ENCODE peak calls at places on chromosomes 5 and 9, in seven cellular contexts. K is CD4-positive, alpha-beta T cell; Y is stomach; N is neural progenitor cell; J is GM23248; C is heart right ventricle; O is A549. Z is an unnamed sample.

GRCh38 chr5:104299998-104300706 is 737.6 kb upstream of the NUDT12 start:
- DNase-seq in C (no peak), K (no peak), Y (no peak), N (no peak), O (no peak), J (no peak), Z (no peak)

GRCh38 chr5:173328896-173329369 is 719 bp upstream of the STC2 start:
- DNase-seq in C (no peak), J (peak), K (no peak), Y (no peak), N (peak), O (peak), Z (no peak)

GRCh38 chr9:14962193-14962899 is 52.1 kb upstream of the FREM1 start:
- DNase-seq in Y (no peak), J (peak), K (no peak), C (no peak), O (no peak), N (no peak), Z (no peak)

GRCh38 chr5:179267071-179267670 is 78.1 kb downstream of the ADAMTS2 start:
- DNase-seq in C (no peak), O (no peak), J (peak), Y (peak), N (peak), K (no peak), Z (no peak)

GRCh38 chr5:35745193-35745592 is 111.5 kb upstream of the IL7R start:
- DNase-seq in J (no peak), N (no peak), K (no peak), Y (no peak), C (no peak), O (no peak), Z (no peak)

GRCh38 chr5:90542827-90543519 is 13.6 kb upstream of the LYSMD3 start:
- DNase-seq in N (no peak), C (no peak), Y (no peak), J (no peak), O (no peak), K (no peak), Z (no peak)

GRCh38 chr5:126002222-126002897 is 420.8 kb upstream of the GRAMD2B start:
- DNase-seq in J (peak), Y (peak), O (no peak), N (no peak), K (no peak), C (peak), Z (no peak)

GRCh38 chr9:123568691-123569342 is 212.8 kb downstream of the CRB2 start:
- DNase-seq in J (peak), K (no peak), Y (peak), O (no peak), C (no peak), N (no peak), Z (no peak)

GRCh38 chr9:14906000-14906399 is 4.2 kb downstream of the FREM1 start:
- DNase-seq in N (no peak), J (no peak), K (no peak), O (no peak), C (no peak), Y (no peak), Z (no peak)

GRCh38 chr9:100492952-100493351 is 20.0 kb downstream of the TMEFF1 start:
- DNase-seq in J (peak), K (no peak), Y (no peak), C (no peak), O (peak), N (no peak), Z (no peak)

GRCh38 chr9:96450613-96451544 is 910 bp downstream of the HABP4 start:
- DNase-seq in C (peak), J (peak), K (peak), O (peak), N (peak), Y (peak), Z (no peak)

GRCh38 chr9:116369706-116370105 is 216.1 kb downstream of the PAPPA start:
- DNase-seq in K (no peak), C (no peak), Y (no peak), N (no peak), J (no peak), O (no peak), Z (no peak)

GRCh38 chr9:88011005-88011766 is 36.9 kb upstream of the CDK20 start:
- DNase-seq in Y (no peak), N (peak), J (peak), C (no peak), O (peak), K (no peak), Z (no peak)

GRCh38 chr5:81244451-81244850 is 11.3 kb downstream of the CKMT2 start:
- DNase-seq in J (no peak), K (no peak), N (no peak), O (no peak), Y (no peak), C (no peak), Z (no peak)

GRCh38 chr9:98838155-98838904 is 30.9 kb downstream of the GALNT12 start:
- DNase-seq in C (no peak), K (no peak), Y (no peak), J (no peak), N (no peak), O (no peak), Z (no peak)

GRCh38 chr9:88733651-88734470 is 198.9 kb downstream of the NXNL2 start:
- DNase-seq in O (no peak), Y (no peak), N (no peak), C (peak), K (no peak), J (peak), Z (no peak)

GRCh38 chr5:152177626-152178349 is 227.3 kb downstream of the NMUR2 start:
- DNase-seq in J (no peak), N (no peak), Y (no peak), O (no peak), C (no peak), K (no peak), Z (no peak)

GRCh38 chr9:109417585-109418544 is 80.2 kb downstream of the PTPN3 start:
- DNase-seq in J (no peak), O (no peak), K (no peak), C (no peak), Y (no peak), N (no peak), Z (no peak)

GRCh38 chr5:131068893-131069643 is 96.0 kb downstream of the HINT1 start:
- DNase-seq in O (no peak), J (peak), N (no peak), K (peak), C (no peak), Y (no peak), Z (peak)

GRCh38 chr5:97425511-97425910 is 242.5 kb upstream of the RIOK2 start:
- DNase-seq in C (no peak), O (no peak), K (no peak), N (peak), J (peak), Y (no peak), Z (no peak)

GRCh38 chr5:164191240-164191639 is 685.8 kb downstream of the MAT2B start:
- DNase-seq in J (no peak), N (no peak), O (no peak), C (peak), K (no peak), Y (peak), Z (no peak)

GRCh38 chr5:146447734-146448380 is 724 bp downstream of the TCERG1 start:
- DNase-seq in C (no peak), K (no peak), J (peak), N (no peak), Y (no peak), O (peak), Z (no peak)

GRCh38 chr9:87500491-87500890 is 2.8 kb downstream of the DAPK1 start:
- DNase-seq in N (no peak), Y (no peak), J (peak), O (peak), C (no peak), K (no peak), Z (no peak)

GRCh38 chr9:36008774-36009300 is 27.9 kb upstream of the RECK start:
- DNase-seq in N (peak), K (peak), J (peak), C (peak), O (peak), Y (peak), Z (peak)

GRCh38 chr5:120901199-120901598 is 437.1 kb downstream of the PRR16 start:
- DNase-seq in C (no peak), K (no peak), N (no peak), J (peak), Y (no peak), O (no peak), Z (no peak)

GRCh38 chr9:89595646-89596045 is 9.2 kb upstream of the GADD45G start:
- DNase-seq in C (no peak), O (no peak), K (no peak), Y (no peak), N (no peak), J (no peak), Z (no peak)

GRCh38 chr9:14133394-14133793 is 180.5 kb downstream of the NFIB start:
- DNase-seq in Y (no peak), N (no peak), K (no peak), J (no peak), C (no peak), O (no peak), Z (no peak)

GRCh38 chr5:89087551-89088318 is 204.8 kb upstream of the MEF2C start:
- DNase-seq in C (no peak), Y (no peak), J (no peak), N (peak), K (no peak), O (no peak), Z (no peak)

GRCh38 chr9:14451949-14452348 is 138.0 kb upstream of the NFIB start:
- DNase-seq in Y (no peak), C (no peak), J (no peak), K (no peak), N (no peak), O (no peak), Z (no peak)

GRCh38 chr5:32129074-32129598 is 45.0 kb downstream of the GOLPH3 start:
- DNase-seq in J (no peak), K (no peak), N (no peak), O (no peak), C (no peak), Y (no peak), Z (no peak)

GRCh38 chr5:61538722-61539501 is 206.9 kb downstream of the ZSWIM6 start:
- DNase-seq in O (peak), C (no peak), K (no peak), Y (no peak), N (no peak), J (peak), Z (no peak)

GRCh38 chr5:112931473-112931872 is 9.4 kb upstream of the REEP5 start:
- DNase-seq in Y (no peak), N (no peak), C (no peak), O (no peak), K (no peak), J (no peak), Z (no peak)

GRCh38 chr9:121763561-121764370 is 112.3 kb downstream of the DAB2IP start:
- DNase-seq in K (no peak), O (no peak), N (no peak), C (no peak), Y (no peak), J (no peak), Z (no peak)
- H3K27ac ChIP-seq in K (no peak), O (peak), N (no peak), C (peak), Y (peak), J (no peak), Z (no peak)

GRCh38 chr9:128249914-128250838 is 25.6 kb downstream of the GOLGA2 start:
- DNase-seq in N (peak), C (peak), O (peak), K (peak), Y (peak), J (peak), Z (no peak)
- H3K27ac ChIP-seq in N (no peak), C (no peak), O (no peak), K (peak), Y (peak), J (no peak), Z (peak)

DNA sequence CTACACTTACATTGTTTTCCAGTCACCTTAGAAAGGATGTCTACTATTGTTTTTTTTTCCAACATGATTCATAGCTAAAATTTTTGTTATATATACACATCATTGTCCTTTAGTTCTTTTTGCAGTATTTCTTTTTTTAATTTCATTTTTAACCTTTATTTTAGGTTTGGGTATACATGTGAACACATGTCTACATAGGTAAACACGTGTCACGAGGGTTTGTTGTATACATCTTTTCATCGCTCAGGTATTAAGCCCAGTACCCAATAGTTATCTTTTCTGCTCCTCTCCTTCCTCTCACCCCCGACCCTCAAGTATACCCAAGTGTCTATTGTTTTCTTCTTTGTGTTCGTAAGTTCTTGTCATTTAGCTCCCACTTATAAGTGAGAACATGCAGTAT is 19.0 kb downstream of the IFNA5 start:
- DNase-seq in K (no peak), N (no peak), C (no peak), J (no peak), O (no peak), Y (no peak), Z (no peak)
- H3K27ac ChIP-seq in K (no peak), N (no peak), C (no peak), J (no peak), O (no peak), Y (no peak), Z (no peak)

GRCh38 chr9:136662656-136663310 is at the start of gene EGFL7:
- DNase-seq in Y (no peak), C (peak), K (no peak), N (no peak), J (no peak), O (no peak), Z (no peak)
- H3K27ac ChIP-seq in Y (peak), C (peak), K (no peak), N (no peak), J (no peak), O (no peak), Z (peak)

GRCh38 chr5:76641514-76642120 is 18.4 kb upstream of the F2RL2 start:
- DNase-seq in O (peak), K (peak), N (peak), C (no peak), J (peak), Y (peak), Z (no peak)

GRCh38 chr5:76649140-76649539 is 25.9 kb upstream of the F2RL2 start:
- DNase-seq in C (no peak), K (no peak), J (no peak), O (no peak), Y (no peak), N (no peak), Z (no peak)

GRCh38 chr5:76638466-76638865 is 15.3 kb upstream of the F2RL2 start:
- DNase-seq in C (no peak), K (no peak), N (no peak), O (no peak), J (no peak), Y (no peak), Z (no peak)

GRCh38 chr5:76642390-76643040 is 19.3 kb upstream of the F2RL2 start:
- DNase-seq in J (no peak), O (no peak), K (no peak), Y (no peak), N (no peak), C (no peak), Z (no peak)

DNA sequence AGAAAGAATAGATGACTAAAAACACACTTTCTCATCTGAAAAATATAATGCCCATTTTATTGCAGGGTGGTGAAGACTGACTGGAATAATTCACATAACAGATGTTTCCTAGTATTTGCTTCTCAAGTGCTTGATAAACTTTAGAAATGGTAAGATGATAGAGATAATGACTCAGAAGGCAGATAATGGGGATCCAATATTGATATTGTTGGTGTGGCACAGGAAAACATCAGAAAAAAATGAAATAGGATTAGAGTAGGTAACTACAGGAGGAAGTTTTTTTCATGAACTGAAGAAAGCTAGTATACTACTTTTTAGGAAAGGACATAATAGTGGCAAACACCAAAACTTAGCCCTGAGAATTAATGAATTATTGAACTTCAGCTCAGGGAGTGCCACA is 20.2 kb upstream of the F2RL2 start:
- DNase-seq in Y (no peak), K (no peak), N (no peak), C (no peak), O (no peak), J (no peak), Z (no peak)
- H3K27ac ChIP-seq in Y (no peak), K (no peak), N (no peak), C (no peak), O (no peak), J (no peak), Z (no peak)

DNA sequence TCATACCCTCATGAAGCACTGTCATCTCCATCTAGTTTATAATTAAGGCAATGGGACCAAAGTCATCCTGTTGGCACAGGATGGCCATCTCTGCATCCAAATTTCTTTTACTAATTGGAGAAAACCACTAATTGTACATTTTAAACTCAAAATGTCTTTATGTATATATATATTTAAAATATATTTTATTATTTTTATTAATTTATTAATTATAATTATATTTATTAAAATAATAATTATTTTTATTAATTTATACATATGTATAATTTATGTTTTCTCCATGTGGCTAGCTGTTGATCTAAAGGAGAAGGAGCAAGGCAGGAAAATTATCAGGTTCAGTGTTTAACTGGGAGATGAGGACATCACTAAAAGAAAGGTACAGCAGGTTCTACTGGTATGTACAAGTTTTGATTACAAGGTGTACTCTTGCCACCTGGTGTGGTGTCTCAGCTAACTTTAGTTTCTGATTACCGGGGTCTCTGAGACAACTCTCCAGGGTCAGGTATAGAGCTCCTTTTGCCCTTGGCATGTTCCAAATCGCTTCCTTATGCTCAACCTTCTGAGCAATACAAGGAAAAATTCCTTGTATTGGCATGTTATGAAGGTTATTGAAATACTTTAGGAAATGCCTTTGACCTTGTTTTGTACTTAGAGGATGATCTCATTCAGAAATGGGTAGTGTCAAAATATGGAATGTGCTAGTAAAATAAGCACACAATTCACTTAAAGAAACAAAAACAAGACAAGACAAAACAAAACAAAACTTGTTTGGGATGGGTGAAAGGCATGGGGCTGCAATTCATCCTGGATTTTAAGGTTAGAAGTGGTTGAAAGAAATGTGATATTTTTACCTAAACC is 79.6 kb downstream of the GHR start:
- DNase-seq in J (peak), C (no peak), N (no peak), Y (no peak), O (no peak), K (no peak), Z (no peak)
- H3K27ac ChIP-seq in J (no peak), C (no peak), N (no peak), Y (peak), O (no peak), K (no peak), Z (no peak)

DNA sequence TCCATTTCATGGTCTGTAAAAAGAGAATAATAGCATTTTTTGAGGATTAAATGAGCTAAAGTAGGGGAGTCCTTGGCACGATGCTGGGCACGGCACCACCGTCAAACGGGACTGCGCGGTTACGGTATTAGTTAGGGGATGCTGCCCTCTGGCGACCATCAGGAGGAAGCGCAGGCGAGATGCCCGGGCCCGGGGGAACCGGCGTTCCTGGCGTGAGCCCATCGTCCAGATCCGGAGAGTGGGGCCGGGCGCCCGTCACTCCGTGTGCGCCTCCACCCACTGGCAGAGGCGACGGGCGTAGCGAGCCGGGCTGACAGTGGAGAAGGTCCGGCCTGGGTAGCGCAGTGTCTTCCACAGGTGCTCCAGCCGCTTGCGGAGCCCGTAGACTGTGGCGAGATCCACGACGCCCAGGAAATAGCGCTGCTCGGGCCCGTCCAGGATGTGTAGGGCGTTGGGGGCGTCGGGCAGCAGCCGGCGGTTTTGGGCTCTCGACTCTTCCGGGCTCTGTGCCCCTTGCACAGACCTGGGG is 4.8 kb upstream of the ST6GALNAC4 start:
- DNase-seq in K (peak), O (no peak), J (peak), C (peak), Y (peak), N (peak), Z (peak)
- H3K27ac ChIP-seq in K (no peak), O (peak), J (no peak), C (no peak), Y (no peak), N (no peak), Z (no peak)

GRCh38 chr5:75656311-75657003 is 45.2 kb downstream of the ANKDD1B start:
- DNase-seq in N (no peak), O (no peak), J (peak), K (no peak), C (no peak), Y (no peak), Z (peak)
- H3K27ac ChIP-seq in N (no peak), O (peak), J (no peak), K (no peak), C (peak), Y (peak), Z (peak)

GRCh38 chr5:80193421-80193820 is 62.4 kb downstream of the SERINC5 start:
- DNase-seq in J (no peak), N (peak), K (no peak), Y (no peak), C (no peak), O (no peak), Z (no peak)
- H3K27ac ChIP-seq in J (no peak), N (peak), K (peak), Y (peak), C (peak), O (no peak), Z (peak)

Z was measured in caudate nucleus.